ENCODE peak calls at places on chromosomes 16 and 17, in six cellular contexts. I is AG04449; D is activated naive CD8-positive, alpha-beta T cell treated with anti-CD3 and anti-CD28 coated beads, Interleukin-2, amount 50 U/mL, for 24 hours; T is naive thymus-derived CD8-positive, alpha-beta T cell; S is pons; Q is SK-N-DZ. B is an unnamed sample.

GRCh38 chr17:1071103-1071825 is 74.3 kb downstream of the TIMM22 start:
- DNase-seq in I (no peak), D (no peak), T (no peak), S (no peak), Q (no peak), B (no peak)

GRCh38 chr16:68402748-68403040 is 45.6 kb downstream of the SMPD3 start:
- DNase-seq in I (no peak), D (no peak), T (no peak), S (no peak), Q (no peak), B (no peak)

GRCh38 chr17:38351412-38352222 is at the start of gene SOCS7:
- DNase-seq in I (peak), D (peak), T (peak), S (peak), Q (peak), B (peak)

GRCh38 chr16:87507351-87508069 is 14.7 kb upstream of the ZCCHC14 start:
- DNase-seq in I (no peak), D (no peak), T (no peak), S (no peak), Q (no peak), B (no peak)

GRCh38 chr16:31538199-31538598 is 10.5 kb downstream of the AHSP start:
- DNase-seq in I (no peak), D (no peak), T (no peak), S (no peak), Q (no peak), B (no peak)

GRCh38 chr16:29156511-29156910 is 171.7 kb downstream of the LAT start:
- DNase-seq in I (no peak), D (no peak), T (no peak), S (no peak), Q (no peak), B (no peak)

GRCh38 chr16:8963825-8964441 is at the start of gene USP7:
- DNase-seq in I (peak), D (peak), T (peak), S (peak), Q (peak), B (peak)

GRCh38 chr17:48012151-48012520 is 25.5 kb downstream of the COPZ2 start:
- DNase-seq in I (no peak), D (peak), T (peak), S (no peak), Q (peak), B (no peak)

GRCh38 chr16:57892041-57892440 is 78.9 kb downstream of the CNGB1 start:
- DNase-seq in I (peak), D (no peak), T (no peak), S (no peak), Q (no peak), B (peak)

GRCh38 chr16:200388-200787 is 20.1 kb downstream of the HBQ1 start:
- DNase-seq in I (peak), D (no peak), T (no peak), S (no peak), Q (no peak), B (peak)

GRCh38 chr17:4535667-4536258 is 19.4 kb downstream of the MYBBP1A start:
- DNase-seq in I (no peak), D (no peak), T (no peak), S (no peak), Q (no peak), B (no peak)

GRCh38 chr16:77763994-77764393 is 24.4 kb upstream of the VAT1L start:
- DNase-seq in I (no peak), D (no peak), T (no peak), S (no peak), Q (no peak), B (no peak)

GRCh38 chr17:72640415-72641165 is 451.9 kb downstream of the SLC39A11 start:
- DNase-seq in I (no peak), D (no peak), T (no peak), S (no peak), Q (no peak), B (no peak)

GRCh38 chr17:27494192-27495091 is 38.2 kb downstream of the KSR1 start:
- DNase-seq in I (no peak), D (no peak), T (no peak), S (peak), Q (no peak), B (no peak)

GRCh38 chr17:34990921-34991365 is 10.6 kb downstream of the LIG3 start:
- DNase-seq in I (no peak), D (no peak), T (no peak), S (no peak), Q (no peak), B (no peak)

GRCh38 chr16:19138601-19139000 is 24.8 kb downstream of the ITPRIPL2 start:
- DNase-seq in I (no peak), D (no peak), T (no peak), S (peak), Q (peak), B (no peak)

GRCh38 chr16:66004706-66005105 is 361.8 kb upstream of the CDH5 start:
- DNase-seq in I (no peak), D (no peak), T (no peak), S (no peak), Q (no peak), B (no peak)

GRCh38 chr17:18219016-18219415 is 6.4 kb upstream of the LLGL1 start:
- DNase-seq in I (no peak), D (no peak), T (no peak), S (no peak), Q (no peak), B (no peak)

GRCh38 chr16:72722552-72722951 is 325.4 kb downstream of the ZFHX3 start:
- DNase-seq in I (no peak), D (no peak), T (no peak), S (peak), Q (no peak), B (no peak)

GRCh38 chr17:77210331-77210730 is 69.6 kb downstream of the SEC14L1 start:
- DNase-seq in I (no peak), D (no peak), T (no peak), S (no peak), Q (no peak), B (no peak)

GRCh38 chr17:8393470-8394231 is 4.0 kb downstream of the RNF222 start:
- DNase-seq in I (no peak), D (peak), T (peak), S (no peak), Q (no peak), B (no peak)

GRCh38 chr16:65180986-65181710 is 59.3 kb upstream of the CDH11 start:
- DNase-seq in I (no peak), D (no peak), T (no peak), S (no peak), Q (no peak), B (no peak)

GRCh38 chr16:49596699-49597291 is 223.2 kb downstream of the C16orf78 start:
- DNase-seq in I (no peak), D (no peak), T (peak), S (no peak), Q (peak), B (no peak)

GRCh38 chr16:84879569-84880487 is 60.0 kb downstream of the CRISPLD2 start:
- DNase-seq in I (no peak), D (no peak), T (no peak), S (no peak), Q (no peak), B (peak)

GRCh38 chr16:8173111-8173644 is 417.1 kb downstream of the TMEM114 start:
- DNase-seq in I (no peak), D (peak), T (no peak), S (peak), Q (peak), B (no peak)

GRCh38 chr17:65535777-65536572 is 25.5 kb downstream of the AXIN2 start:
- DNase-seq in I (no peak), D (no peak), T (no peak), S (no peak), Q (no peak), B (no peak)

GRCh38 chr17:50055055-50055425 is 870 bp upstream of the ITGA3 start:
- DNase-seq in I (no peak), D (peak), T (no peak), S (no peak), Q (no peak), B (no peak)

GRCh38 chr17:71438631-71439146 is 682.1 kb upstream of the SOX9 start:
- DNase-seq in I (peak), D (no peak), T (no peak), S (peak), Q (peak), B (peak)

GRCh38 chr16:70432800-70433455 is 6.0 kb downstream of the ST3GAL2 start:
- DNase-seq in I (no peak), D (no peak), T (no peak), S (no peak), Q (peak), B (no peak)

GRCh38 chr17:80254396-80255241 is 6.0 kb upstream of the RNF213 start:
- DNase-seq in I (peak), D (peak), T (no peak), S (no peak), Q (no peak), B (peak)

GRCh38 chr17:60170835-60171752 is 21.3 kb downstream of the CA4 start:
- DNase-seq in I (no peak), D (no peak), T (no peak), S (peak), Q (no peak), B (no peak)

GRCh38 chr17:41520821-41521521 is 2.3 kb upstream of the KRT15 start:
- DNase-seq in I (no peak), D (no peak), T (no peak), S (no peak), Q (no peak), B (no peak)

GRCh38 chr17:62819511-62820221 is 11.6 kb upstream of the MARCHF10 start:
- DNase-seq in I (peak), D (no peak), T (no peak), S (peak), Q (no peak), B (peak)

GRCh38 chr17:47999612-48000011 is 28.7 kb downstream of the CDK5RAP3 start:
- DNase-seq in I (no peak), D (no peak), T (no peak), S (no peak), Q (no peak), B (no peak)

GRCh38 chr17:27445971-27446370 is 10.3 kb upstream of the KSR1 start:
- DNase-seq in I (no peak), D (no peak), T (no peak), S (no peak), Q (no peak), B (no peak)

GRCh38 chr17:1147664-1148063 is 32.1 kb downstream of the ABR start:
- DNase-seq in I (no peak), D (no peak), T (no peak), S (no peak), Q (peak), B (no peak)

GRCh38 chr16:86355114-86355513 is 155.2 kb upstream of the FOXF1 start:
- DNase-seq in I (no peak), D (no peak), T (no peak), S (no peak), Q (no peak), B (no peak)

GRCh38 chr17:27565874-27566672 is 64.9 kb upstream of the LGALS9 start:
- DNase-seq in I (no peak), D (peak), T (no peak), S (no peak), Q (no peak), B (no peak)

GRCh38 chr16:27025581-27025980 is 41.1 kb upstream of the C16orf82 start:
- DNase-seq in I (no peak), D (no peak), T (no peak), S (no peak), Q (no peak), B (no peak)

B was measured in HS-5.